ENCODE peak calls at places on chromosomes 11 and 22, in ten cellular contexts. One of them, this sample, is unnamed.
A peak's percentile ranks its signal among the peaks of the same experiment; 100 is the strongest.

GRCh38 chr11:45543808-45544422 is 121.5 kb downstream of the CHST1 start:
- DNase-seq in psoas muscle: no peak
- DNase-seq in tibial artery: no peak
- DNase-seq in BJ: no peak
- DNase-seq in CD4-positive, alpha-beta T cell: no peak
- DNase-seq in endothelial cell of umbilical vein: peak; percentile 4
- DNase-seq in right atrium auricular region: no peak
- DNase-seq in neural progenitor cell: peak; percentile 79
- DNase-seq in iPS DF 6.9: peak; percentile 25
- DNase-seq in thyroid gland: no peak
- DNase-seq in this sample: peak; percentile 62

GRCh38 chr22:49331223-49331815 is 496.4 kb downstream of the BRD1 start:
- DNase-seq in psoas muscle: no peak
- DNase-seq in tibial artery: no peak
- DNase-seq in BJ: no peak
- DNase-seq in CD4-positive, alpha-beta T cell: no peak
- DNase-seq in endothelial cell of umbilical vein: no peak
- DNase-seq in right atrium auricular region: peak; percentile 38
- DNase-seq in neural progenitor cell: no peak
- DNase-seq in iPS DF 6.9: no peak
- DNase-seq in thyroid gland: no peak
- DNase-seq in this sample: no peak

GRCh38 chr22:42743501-42743991 is 22.9 kb upstream of the A4GALT start:
- DNase-seq in psoas muscle: peak; percentile 89
- DNase-seq in tibial artery: peak; percentile 89
- DNase-seq in BJ: peak; percentile 35
- DNase-seq in CD4-positive, alpha-beta T cell: no peak
- DNase-seq in endothelial cell of umbilical vein: peak; percentile 34
- DNase-seq in right atrium auricular region: peak; percentile 89
- DNase-seq in neural progenitor cell: peak; percentile 76
- DNase-seq in iPS DF 6.9: no peak
- DNase-seq in thyroid gland: peak; percentile 46
- DNase-seq in this sample: no peak

GRCh38 chr22:45553333-45554039 is 50.8 kb downstream of the FBLN1 start:
- DNase-seq in psoas muscle: peak; percentile 76
- DNase-seq in tibial artery: peak; percentile 86
- DNase-seq in BJ: peak; percentile 54
- DNase-seq in CD4-positive, alpha-beta T cell: peak; percentile 32
- DNase-seq in endothelial cell of umbilical vein: peak; percentile 71
- DNase-seq in right atrium auricular region: peak; percentile 88
- DNase-seq in neural progenitor cell: peak; percentile 90
- DNase-seq in iPS DF 6.9: peak; percentile 71
- DNase-seq in thyroid gland: peak; percentile 76
- DNase-seq in this sample: peak; percentile 87

GRCh38 chr11:70948416-70948815 is 304.0 kb downstream of the SHANK2 start:
- DNase-seq in psoas muscle: no peak
- DNase-seq in tibial artery: no peak
- DNase-seq in BJ: no peak
- DNase-seq in CD4-positive, alpha-beta T cell: no peak
- DNase-seq in endothelial cell of umbilical vein: no peak
- DNase-seq in right atrium auricular region: no peak
- DNase-seq in neural progenitor cell: no peak
- DNase-seq in iPS DF 6.9: no peak
- DNase-seq in thyroid gland: no peak
- DNase-seq in this sample: no peak

GRCh38 chr11:121416909-121417567 is 35.1 kb upstream of the SORL1 start:
- DNase-seq in psoas muscle: peak; percentile 75
- DNase-seq in tibial artery: peak; percentile 91
- DNase-seq in BJ: peak; percentile 21
- DNase-seq in CD4-positive, alpha-beta T cell: peak; percentile 35
- DNase-seq in endothelial cell of umbilical vein: peak; percentile 13
- DNase-seq in right atrium auricular region: peak; percentile 93
- DNase-seq in neural progenitor cell: no peak
- DNase-seq in iPS DF 6.9: no peak
- DNase-seq in thyroid gland: peak; percentile 91
- DNase-seq in this sample: no peak

GRCh38 chr11:19093976-19094375 is 23.0 kb upstream of the ZDHHC13 start:
- DNase-seq in psoas muscle: no peak
- DNase-seq in tibial artery: no peak
- DNase-seq in BJ: no peak
- DNase-seq in CD4-positive, alpha-beta T cell: no peak
- DNase-seq in endothelial cell of umbilical vein: no peak
- DNase-seq in right atrium auricular region: no peak
- DNase-seq in neural progenitor cell: no peak
- DNase-seq in iPS DF 6.9: no peak
- DNase-seq in thyroid gland: no peak
- DNase-seq in this sample: no peak

GRCh38 chr11:11504071-11504470 is 117.7 kb downstream of the GALNT18 start:
- DNase-seq in psoas muscle: no peak
- DNase-seq in tibial artery: no peak
- DNase-seq in BJ: no peak
- DNase-seq in CD4-positive, alpha-beta T cell: no peak
- DNase-seq in endothelial cell of umbilical vein: no peak
- DNase-seq in right atrium auricular region: no peak
- DNase-seq in neural progenitor cell: no peak
- DNase-seq in iPS DF 6.9: no peak
- DNase-seq in thyroid gland: no peak
- DNase-seq in this sample: no peak

GRCh38 chr11:71342951-71343827 is 90.8 kb upstream of the SHANK2 start:
- DNase-seq in psoas muscle: peak; percentile 23
- DNase-seq in tibial artery: no peak
- DNase-seq in BJ: no peak
- DNase-seq in CD4-positive, alpha-beta T cell: no peak
- DNase-seq in endothelial cell of umbilical vein: no peak
- DNase-seq in right atrium auricular region: no peak
- DNase-seq in neural progenitor cell: peak; percentile 72
- DNase-seq in iPS DF 6.9: peak; percentile 64
- DNase-seq in thyroid gland: peak; percentile 42
- DNase-seq in this sample: peak; percentile 41

GRCh38 chr22:45771711-45772110 is 100.1 kb downstream of the ATXN10 start:
- DNase-seq in psoas muscle: no peak
- DNase-seq in tibial artery: no peak
- DNase-seq in BJ: no peak
- DNase-seq in CD4-positive, alpha-beta T cell: no peak
- DNase-seq in endothelial cell of umbilical vein: no peak
- DNase-seq in right atrium auricular region: no peak
- DNase-seq in neural progenitor cell: no peak
- DNase-seq in iPS DF 6.9: no peak
- DNase-seq in thyroid gland: no peak
- DNase-seq in this sample: no peak

GRCh38 chr11:123548774-123549173 is 105.7 kb downstream of the SCN3B start:
- DNase-seq in psoas muscle: no peak
- DNase-seq in tibial artery: no peak
- DNase-seq in BJ: no peak
- DNase-seq in CD4-positive, alpha-beta T cell: no peak
- DNase-seq in endothelial cell of umbilical vein: no peak
- DNase-seq in right atrium auricular region: no peak
- DNase-seq in neural progenitor cell: no peak
- DNase-seq in iPS DF 6.9: no peak
- DNase-seq in thyroid gland: no peak
- DNase-seq in this sample: no peak

GRCh38 chr11:43942651-43943356 is 367 bp downstream of the C11orf96 start:
- DNase-seq in psoas muscle: peak; percentile 32
- DNase-seq in tibial artery: no peak
- DNase-seq in BJ: no peak
- DNase-seq in CD4-positive, alpha-beta T cell: no peak
- DNase-seq in endothelial cell of umbilical vein: peak; percentile 59
- DNase-seq in right atrium auricular region: no peak
- DNase-seq in neural progenitor cell: peak; percentile 61
- DNase-seq in iPS DF 6.9: no peak
- DNase-seq in thyroid gland: no peak
- DNase-seq in this sample: peak; percentile 52

GRCh38 chr11:32071811-32072210 is 19.1 kb upstream of the RCN1 start:
- DNase-seq in psoas muscle: no peak
- DNase-seq in tibial artery: no peak
- DNase-seq in BJ: no peak
- DNase-seq in CD4-positive, alpha-beta T cell: no peak
- DNase-seq in endothelial cell of umbilical vein: peak; percentile 44
- DNase-seq in right atrium auricular region: no peak
- DNase-seq in neural progenitor cell: peak; percentile 58
- DNase-seq in iPS DF 6.9: no peak
- DNase-seq in thyroid gland: no peak
- DNase-seq in this sample: peak; percentile 74

GRCh38 chr11:121236115-121237001 is 56.2 kb upstream of the SC5D start:
- DNase-seq in psoas muscle: no peak
- DNase-seq in tibial artery: no peak
- DNase-seq in BJ: no peak
- DNase-seq in CD4-positive, alpha-beta T cell: no peak
- DNase-seq in endothelial cell of umbilical vein: peak; percentile 4
- DNase-seq in right atrium auricular region: no peak
- DNase-seq in neural progenitor cell: peak; percentile 68
- DNase-seq in iPS DF 6.9: no peak
- DNase-seq in thyroid gland: no peak
- DNase-seq in this sample: peak; percentile 72

GRCh38 chr11:77672276-77672675 is 34.7 kb upstream of the CLNS1A start:
- DNase-seq in psoas muscle: no peak
- DNase-seq in tibial artery: no peak
- DNase-seq in BJ: peak; percentile 89
- DNase-seq in CD4-positive, alpha-beta T cell: no peak
- DNase-seq in endothelial cell of umbilical vein: no peak
- DNase-seq in right atrium auricular region: no peak
- DNase-seq in neural progenitor cell: no peak
- DNase-seq in iPS DF 6.9: no peak
- DNase-seq in thyroid gland: no peak
- DNase-seq in this sample: no peak

GRCh38 chr11:8282621-8283509 is 19.2 kb upstream of the LMO1 start:
- DNase-seq in psoas muscle: peak; percentile 52
- DNase-seq in tibial artery: no peak
- DNase-seq in BJ: no peak
- DNase-seq in CD4-positive, alpha-beta T cell: no peak
- DNase-seq in endothelial cell of umbilical vein: no peak
- DNase-seq in right atrium auricular region: peak; percentile 43
- DNase-seq in neural progenitor cell: peak; percentile 67
- DNase-seq in iPS DF 6.9: no peak
- DNase-seq in thyroid gland: peak; percentile 33
- DNase-seq in this sample: no peak

GRCh38 chr11:34443136-34443535 is 4.4 kb downstream of the CAT start:
- DNase-seq in psoas muscle: no peak
- DNase-seq in tibial artery: no peak
- DNase-seq in BJ: no peak
- DNase-seq in CD4-positive, alpha-beta T cell: no peak
- DNase-seq in endothelial cell of umbilical vein: no peak
- DNase-seq in right atrium auricular region: no peak
- DNase-seq in neural progenitor cell: no peak
- DNase-seq in iPS DF 6.9: no peak
- DNase-seq in thyroid gland: no peak
- DNase-seq in this sample: no peak

GRCh38 chr11:72675221-72675620 is 999 bp upstream of the PDE2A start:
- DNase-seq in psoas muscle: no peak
- DNase-seq in tibial artery: no peak
- DNase-seq in BJ: no peak
- DNase-seq in CD4-positive, alpha-beta T cell: no peak
- DNase-seq in endothelial cell of umbilical vein: no peak
- DNase-seq in right atrium auricular region: no peak
- DNase-seq in neural progenitor cell: no peak
- DNase-seq in iPS DF 6.9: no peak
- DNase-seq in thyroid gland: no peak
- DNase-seq in this sample: no peak
- H3K27me3 ChIP-seq in psoas muscle: peaks cover 74% of the 10 kb centered on the region
- H3K27me3 ChIP-seq in tibial artery: no peaks in the 10 kb centered on the region
- H3K27me3 ChIP-seq in BJ: peaks cover 41% of the 10 kb centered on the region
- H3K27me3 ChIP-seq in CD4-positive, alpha-beta T cell: peaks cover 64% of the 10 kb centered on the region
- H3K27me3 ChIP-seq in endothelial cell of umbilical vein: peaks cover 37% of the 10 kb centered on the region
- H3K27me3 ChIP-seq in right atrium auricular region: no peaks in the 10 kb centered on the region
- H3K27me3 ChIP-seq in neural progenitor cell: peaks cover 70% of the 10 kb centered on the region
- H3K27me3 ChIP-seq in iPS DF 6.9: peaks cover 8% of the 10 kb centered on the region
- H3K27me3 ChIP-seq in thyroid gland: no peaks in the 10 kb centered on the region
- H3K27me3 ChIP-seq in this sample: peaks cover 36% of the 10 kb centered on the region

DNA sequence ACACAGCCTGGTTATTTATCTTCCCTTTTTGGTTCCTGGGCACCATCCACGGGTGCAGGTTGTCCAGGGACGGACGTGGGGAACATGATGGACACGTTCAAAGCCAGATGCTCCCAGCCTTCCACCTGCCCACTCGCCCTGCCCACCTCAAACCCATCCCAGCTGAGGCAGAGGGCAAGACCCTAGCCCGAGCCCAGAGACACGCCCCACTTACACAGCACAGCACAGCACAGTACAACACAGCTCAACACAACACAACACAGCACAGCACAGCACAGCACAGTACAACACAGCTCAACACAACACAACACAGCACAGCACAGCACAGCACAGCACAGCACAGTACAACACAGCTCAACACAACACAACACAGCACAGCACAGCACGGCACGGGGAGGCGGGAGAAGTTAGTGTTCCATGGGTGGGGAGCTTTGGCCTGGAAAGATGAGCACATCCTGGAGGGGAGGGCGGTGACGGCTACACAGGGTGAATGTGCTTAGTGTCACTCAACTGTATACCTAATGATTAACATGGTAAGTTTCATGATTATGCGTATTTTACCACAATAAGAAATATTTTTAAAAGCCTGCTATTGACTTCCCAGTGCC is 1507.5 kb downstream of the BRD1 start:
- DNase-seq in psoas muscle: no peak
- DNase-seq in tibial artery: no peak
- DNase-seq in BJ: no peak
- DNase-seq in CD4-positive, alpha-beta T cell: no peak
- DNase-seq in endothelial cell of umbilical vein: no peak
- DNase-seq in right atrium auricular region: no peak
- DNase-seq in neural progenitor cell: no peak
- DNase-seq in iPS DF 6.9: no peak
- DNase-seq in thyroid gland: no peak
- DNase-seq in this sample: no peak
- H3K27me3 ChIP-seq in psoas muscle: no peaks in the 10 kb centered on the region
- H3K27me3 ChIP-seq in tibial artery: no peaks in the 10 kb centered on the region
- H3K27me3 ChIP-seq in BJ: no peaks in the 10 kb centered on the region
- H3K27me3 ChIP-seq in CD4-positive, alpha-beta T cell: no peaks in the 10 kb centered on the region
- H3K27me3 ChIP-seq in endothelial cell of umbilical vein: no peaks in the 10 kb centered on the region
- H3K27me3 ChIP-seq in right atrium auricular region: no peaks in the 10 kb centered on the region
- H3K27me3 ChIP-seq in neural progenitor cell: no peaks in the 10 kb centered on the region
- H3K27me3 ChIP-seq in iPS DF 6.9: no peaks in the 10 kb centered on the region
- H3K27me3 ChIP-seq in thyroid gland: no peaks in the 10 kb centered on the region
- H3K27me3 ChIP-seq in this sample: no peaks in the 10 kb centered on the region

DNA sequence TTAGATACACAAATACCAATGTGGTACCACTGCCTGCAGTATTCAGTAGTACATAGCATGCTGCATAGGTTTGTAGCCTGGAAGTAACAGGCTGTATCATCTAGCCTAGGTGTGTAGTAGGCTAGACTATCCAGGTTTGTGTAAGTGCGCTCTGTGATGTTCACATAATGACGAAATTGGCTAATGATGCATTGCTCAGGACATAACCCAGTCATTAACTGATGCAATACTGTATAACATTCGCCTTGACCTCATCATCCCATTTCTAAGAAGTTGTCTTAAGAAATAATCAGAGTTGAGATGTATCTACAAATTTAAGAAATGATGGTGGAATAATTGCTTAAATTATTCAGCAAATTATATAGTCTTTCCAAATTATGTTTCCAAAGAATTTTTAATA is 116.0 kb upstream of the TIMP3 start:
- DNase-seq in psoas muscle: no peak
- DNase-seq in tibial artery: no peak
- DNase-seq in BJ: no peak
- DNase-seq in CD4-positive, alpha-beta T cell: no peak
- DNase-seq in endothelial cell of umbilical vein: no peak
- DNase-seq in right atrium auricular region: no peak
- DNase-seq in neural progenitor cell: no peak
- DNase-seq in iPS DF 6.9: no peak
- DNase-seq in thyroid gland: no peak
- DNase-seq in this sample: no peak
- H3K27me3 ChIP-seq in psoas muscle: no peaks in the 10 kb centered on the region
- H3K27me3 ChIP-seq in tibial artery: no peaks in the 10 kb centered on the region
- H3K27me3 ChIP-seq in BJ: no peaks in the 10 kb centered on the region
- H3K27me3 ChIP-seq in CD4-positive, alpha-beta T cell: no peaks in the 10 kb centered on the region
- H3K27me3 ChIP-seq in endothelial cell of umbilical vein: no peaks in the 10 kb centered on the region
- H3K27me3 ChIP-seq in right atrium auricular region: no peaks in the 10 kb centered on the region
- H3K27me3 ChIP-seq in neural progenitor cell: no peaks in the 10 kb centered on the region
- H3K27me3 ChIP-seq in iPS DF 6.9: no peaks in the 10 kb centered on the region
- H3K27me3 ChIP-seq in thyroid gland: no peaks in the 10 kb centered on the region
- H3K27me3 ChIP-seq in this sample: no peaks in the 10 kb centered on the region

GRCh38 chr22:39238966-39239510 is 5.7 kb downstream of the PDGFB start:
- DNase-seq in psoas muscle: no peak
- DNase-seq in tibial artery: no peak
- DNase-seq in BJ: no peak
- DNase-seq in CD4-positive, alpha-beta T cell: no peak
- DNase-seq in endothelial cell of umbilical vein: no peak
- DNase-seq in right atrium auricular region: no peak
- DNase-seq in neural progenitor cell: no peak
- DNase-seq in iPS DF 6.9: no peak
- DNase-seq in thyroid gland: no peak
- DNase-seq in this sample: no peak
- H3K27me3 ChIP-seq in psoas muscle: no peaks in the 10 kb centered on the region
- H3K27me3 ChIP-seq in tibial artery: no peaks in the 10 kb centered on the region
- H3K27me3 ChIP-seq in BJ: peaks cover 13% of the 10 kb centered on the region
- H3K27me3 ChIP-seq in CD4-positive, alpha-beta T cell: peaks cover 24% of the 10 kb centered on the region
- H3K27me3 ChIP-seq in endothelial cell of umbilical vein: no peaks in the 10 kb centered on the region
- H3K27me3 ChIP-seq in right atrium auricular region: no peaks in the 10 kb centered on the region
- H3K27me3 ChIP-seq in neural progenitor cell: peaks cover 68% of the 10 kb centered on the region
- H3K27me3 ChIP-seq in iPS DF 6.9: peaks cover 12% of the 10 kb centered on the region
- H3K27me3 ChIP-seq in thyroid gland: no peaks in the 10 kb centered on the region
- H3K27me3 ChIP-seq in this sample: no peaks in the 10 kb centered on the region